ENCODE peak calls at places on chromosomes 1 and 21, in eight cellular contexts. U, D, M, L, O, X, I and P are unnamed samples.

GRCh38 chr1:1091344-1092148 is 17.4 kb upstream of the RNF223 start:
- DNase-seq in U (no peak), D (no peak), M (no peak), L (no peak), O (no peak), X (no peak), I (no peak), P (no peak)

GRCh38 chr1:244361764-244362473 is 89.8 kb downstream of the ADSS2 start:
- DNase-seq in U (no peak), D (peak), M (no peak), L (peak), O (peak), X (no peak), I (peak), P (no peak)

GRCh38 chr21:41681336-41681801 is 85.5 kb downstream of the RIPK4 start:
- DNase-seq in U (peak), D (no peak), M (no peak), L (no peak), O (no peak), X (peak), I (no peak), P (no peak)

GRCh38 chr1:50970927-50971582 is 1.0 kb downstream of the CDKN2C start:
- DNase-seq in U (no peak), D (peak), M (peak), L (no peak), O (peak), X (no peak), I (no peak), P (no peak)

GRCh38 chr1:47563206-47563605 is 125.4 kb downstream of the FOXD2 start:
- DNase-seq in U (no peak), D (no peak), M (no peak), L (no peak), O (no peak), X (no peak), I (peak), P (no peak)

GRCh38 chr1:109765896-109766615 is 2.3 kb upstream of the EPS8L3 start:
- DNase-seq in U (peak), D (no peak), M (no peak), L (no peak), O (no peak), X (no peak), I (no peak), P (no peak)

GRCh38 chr1:28417441-28418277 is 48.1 kb downstream of the PHACTR4 start:
- DNase-seq in U (no peak), D (no peak), M (no peak), L (peak), O (peak), X (peak), I (peak), P (no peak)

GRCh38 chr1:48102766-48103165 is 105.6 kb upstream of the TRABD2B start:
- DNase-seq in U (no peak), D (no peak), M (no peak), L (peak), O (no peak), X (no peak), I (no peak), P (no peak)

GRCh38 chr1:43366179-43366578 is 1.6 kb downstream of the ELOVL1 start:
- DNase-seq in U (peak), D (no peak), M (no peak), L (no peak), O (no peak), X (peak), I (no peak), P (no peak)

GRCh38 chr1:231385118-231385748 is 36.9 kb downstream of the EGLN1 start:
- DNase-seq in U (no peak), D (no peak), M (no peak), L (no peak), O (no peak), X (no peak), I (no peak), P (no peak)

GRCh38 chr1:248618878-248619277 is 16.0 kb downstream of the OR2T11 start:
- DNase-seq in U (peak), D (peak), M (peak), L (no peak), O (peak), X (peak), I (peak), P (no peak)

GRCh38 chr1:147627435-147628110 is 42.8 kb downstream of the ACP6 start:
- DNase-seq in U (no peak), D (peak), M (peak), L (peak), O (peak), X (peak), I (no peak), P (peak)